ENCODE peak calls at places on chromosome 3, in five cellular contexts. One of them, this sample, is unnamed.

GRCh38 chr3:4750306-4751056 is 228.8 kb upstream of the BHLHE40 start:
- DNase-seq in dermis blood vessel endothelial cell: peak
- DNase-seq in kidney tubule cell: peak
- DNase-seq in mesenchymal stem cell: no peak
- DNase-seq in HEK293T: no peak
- DNase-seq in this sample: no peak

GRCh38 chr3:47634996-47635395 is 56.3 kb upstream of the CSPG5 start:
- DNase-seq in HEK293T: no peak
- DNase-seq in mesenchymal stem cell: no peak
- DNase-seq in kidney tubule cell: no peak
- DNase-seq in dermis blood vessel endothelial cell: no peak
- DNase-seq in this sample: no peak

GRCh38 chr3:42490243-42490642 is 12.2 kb upstream of the VIPR1 start:
- DNase-seq in kidney tubule cell: peak
- DNase-seq in HEK293T: no peak
- DNase-seq in mesenchymal stem cell: peak
- DNase-seq in dermis blood vessel endothelial cell: peak
- DNase-seq in this sample: no peak

GRCh38 chr3:124351430-124352142 is 359.7 kb upstream of the ROPN1 start:
- DNase-seq in kidney tubule cell: peak
- DNase-seq in HEK293T: peak
- DNase-seq in mesenchymal stem cell: peak
- DNase-seq in dermis blood vessel endothelial cell: peak
- DNase-seq in this sample: peak

GRCh38 chr3:196159952-196160804 is 51.0 kb downstream of the ZDHHC19 start:
- DNase-seq in dermis blood vessel endothelial cell: peak
- DNase-seq in mesenchymal stem cell: peak
- DNase-seq in kidney tubule cell: peak
- DNase-seq in HEK293T: no peak
- DNase-seq in this sample: no peak

GRCh38 chr3:197309528-197310361 is 11.3 kb upstream of the DLG1 start:
- DNase-seq in HEK293T: no peak
- DNase-seq in mesenchymal stem cell: peak
- DNase-seq in kidney tubule cell: peak
- DNase-seq in dermis blood vessel endothelial cell: peak
- DNase-seq in this sample: no peak

GRCh38 chr3:60289356-60289935 is 961.8 kb downstream of the FHIT start:
- DNase-seq in dermis blood vessel endothelial cell: no peak
- DNase-seq in mesenchymal stem cell: no peak
- DNase-seq in kidney tubule cell: no peak
- DNase-seq in HEK293T: no peak
- DNase-seq in this sample: no peak

GRCh38 chr3:66812741-66813140 is 185.4 kb upstream of the KBTBD8 start:
- DNase-seq in mesenchymal stem cell: no peak
- DNase-seq in dermis blood vessel endothelial cell: no peak
- DNase-seq in kidney tubule cell: no peak
- DNase-seq in HEK293T: no peak
- DNase-seq in this sample: no peak

GRCh38 chr3:45778761-45779201 is 17.6 kb downstream of the SLC6A20 start:
- DNase-seq in mesenchymal stem cell: no peak
- DNase-seq in HEK293T: no peak
- DNase-seq in kidney tubule cell: no peak
- DNase-seq in dermis blood vessel endothelial cell: no peak
- DNase-seq in this sample: no peak

GRCh38 chr3:43957553-43957952 is 266.8 kb downstream of the ABHD5 start:
- DNase-seq in dermis blood vessel endothelial cell: no peak
- DNase-seq in mesenchymal stem cell: no peak
- DNase-seq in kidney tubule cell: no peak
- DNase-seq in HEK293T: no peak
- DNase-seq in this sample: no peak

GRCh38 chr3:16906679-16907078 is 21.9 kb downstream of the PLCL2 start:
- DNase-seq in HEK293T: no peak
- DNase-seq in dermis blood vessel endothelial cell: peak
- DNase-seq in mesenchymal stem cell: peak
- DNase-seq in kidney tubule cell: no peak
- DNase-seq in this sample: no peak

This sample was measured in NCI-H1930.